ENCODE peak calls at places on chromosomes 6 and 20, in ten cellular contexts. One of them, this sample, is unnamed.

GRCh38 chr6:128569737-128570438 is 49.5 kb upstream of the PTPRK start:
- DNase-seq in omental fat pad: no peak
- DNase-seq in PC-3: peak
- DNase-seq in AG10803: peak
- DNase-seq in foreskin fibroblast: peak
- DNase-seq in astrocyte of the spinal cord: peak
- DNase-seq in A549: peak
- DNase-seq in neural crest cell: no peak
- DNase-seq in B cell: no peak
- DNase-seq in HFFc6: peak
- DNase-seq in this sample: no peak

GRCh38 chr6:145947108-145947507 is 17.1 kb downstream of the SHPRH start:
- DNase-seq in omental fat pad: no peak
- DNase-seq in PC-3: no peak
- DNase-seq in AG10803: peak
- DNase-seq in foreskin fibroblast: no peak
- DNase-seq in astrocyte of the spinal cord: no peak
- DNase-seq in A549: no peak
- DNase-seq in neural crest cell: no peak
- DNase-seq in B cell: no peak
- DNase-seq in HFFc6: no peak
- DNase-seq in this sample: no peak

GRCh38 chr20:31452575-31452974 is 12.1 kb downstream of the DEFB123 start:
- DNase-seq in omental fat pad: no peak
- DNase-seq in PC-3: no peak
- DNase-seq in AG10803: no peak
- DNase-seq in foreskin fibroblast: no peak
- DNase-seq in astrocyte of the spinal cord: no peak
- DNase-seq in A549: no peak
- DNase-seq in neural crest cell: no peak
- DNase-seq in B cell: no peak
- DNase-seq in HFFc6: peak
- DNase-seq in this sample: no peak

GRCh38 chr6:100948381-100949133 is 67.4 kb upstream of the ASCC3 start:
- DNase-seq in omental fat pad: no peak
- DNase-seq in PC-3: no peak
- DNase-seq in AG10803: peak
- DNase-seq in foreskin fibroblast: peak
- DNase-seq in astrocyte of the spinal cord: no peak
- DNase-seq in A549: no peak
- DNase-seq in neural crest cell: no peak
- DNase-seq in B cell: no peak
- DNase-seq in HFFc6: peak
- DNase-seq in this sample: no peak

GRCh38 chr6:22956029-22956715 is 386.8 kb downstream of the HDGFL1 start:
- DNase-seq in omental fat pad: no peak
- DNase-seq in PC-3: no peak
- DNase-seq in AG10803: no peak
- DNase-seq in foreskin fibroblast: no peak
- DNase-seq in astrocyte of the spinal cord: no peak
- DNase-seq in A549: no peak
- DNase-seq in neural crest cell: no peak
- DNase-seq in B cell: no peak
- DNase-seq in HFFc6: no peak
- DNase-seq in this sample: no peak

GRCh38 chr6:28729501-28730402 is 194.0 kb downstream of the TRIM27 start:
- DNase-seq in omental fat pad: no peak
- DNase-seq in PC-3: no peak
- DNase-seq in AG10803: no peak
- DNase-seq in foreskin fibroblast: no peak
- DNase-seq in astrocyte of the spinal cord: no peak
- DNase-seq in A549: no peak
- DNase-seq in neural crest cell: no peak
- DNase-seq in B cell: no peak
- DNase-seq in HFFc6: no peak
- DNase-seq in this sample: no peak

GRCh38 chr6:130296854-130297253 is 69.0 kb upstream of the TMEM200A start:
- DNase-seq in omental fat pad: no peak
- DNase-seq in PC-3: peak
- DNase-seq in AG10803: no peak
- DNase-seq in foreskin fibroblast: no peak
- DNase-seq in astrocyte of the spinal cord: no peak
- DNase-seq in A549: no peak
- DNase-seq in neural crest cell: no peak
- DNase-seq in B cell: no peak
- DNase-seq in HFFc6: no peak
- DNase-seq in this sample: no peak

GRCh38 chr20:24745206-24745605 is 203.9 kb upstream of the CST7 start:
- DNase-seq in omental fat pad: no peak
- DNase-seq in PC-3: no peak
- DNase-seq in AG10803: no peak
- DNase-seq in foreskin fibroblast: no peak
- DNase-seq in astrocyte of the spinal cord: no peak
- DNase-seq in A549: no peak
- DNase-seq in neural crest cell: no peak
- DNase-seq in B cell: no peak
- DNase-seq in HFFc6: no peak
- DNase-seq in this sample: no peak

GRCh38 chr6:81847866-81848265 is 95.4 kb upstream of the TENT5A start:
- DNase-seq in omental fat pad: no peak
- DNase-seq in PC-3: no peak
- DNase-seq in AG10803: no peak
- DNase-seq in foreskin fibroblast: no peak
- DNase-seq in astrocyte of the spinal cord: no peak
- DNase-seq in A549: no peak
- DNase-seq in neural crest cell: no peak
- DNase-seq in B cell: no peak
- DNase-seq in HFFc6: no peak
- DNase-seq in this sample: no peak

GRCh38 chr6:39517763-39518162 is 195.3 kb upstream of the KCNK16 start:
- DNase-seq in omental fat pad: no peak
- DNase-seq in PC-3: no peak
- DNase-seq in AG10803: peak
- DNase-seq in foreskin fibroblast: no peak
- DNase-seq in astrocyte of the spinal cord: peak
- DNase-seq in A549: no peak
- DNase-seq in neural crest cell: no peak
- DNase-seq in B cell: no peak
- DNase-seq in HFFc6: no peak
- DNase-seq in this sample: no peak

GRCh38 chr6:32111424-32112066 is 2.4 kb upstream of the TNXB start:
- DNase-seq in omental fat pad: no peak
- DNase-seq in PC-3: no peak
- DNase-seq in AG10803: no peak
- DNase-seq in foreskin fibroblast: no peak
- DNase-seq in astrocyte of the spinal cord: no peak
- DNase-seq in A549: no peak
- DNase-seq in neural crest cell: no peak
- DNase-seq in B cell: no peak
- DNase-seq in HFFc6: no peak
- DNase-seq in this sample: no peak

GRCh38 chr6:32112436-32112980 is 3.4 kb upstream of the TNXB start:
- DNase-seq in omental fat pad: no peak
- DNase-seq in PC-3: no peak
- DNase-seq in AG10803: peak
- DNase-seq in foreskin fibroblast: no peak
- DNase-seq in astrocyte of the spinal cord: no peak
- DNase-seq in A549: no peak
- DNase-seq in neural crest cell: no peak
- DNase-seq in B cell: no peak
- DNase-seq in HFFc6: no peak
- DNase-seq in this sample: no peak

GRCh38 chr6:32114853-32115252 is 5.7 kb upstream of the TNXB start:
- DNase-seq in omental fat pad: no peak
- DNase-seq in PC-3: peak
- DNase-seq in AG10803: peak
- DNase-seq in foreskin fibroblast: peak
- DNase-seq in astrocyte of the spinal cord: no peak
- DNase-seq in A549: no peak
- DNase-seq in neural crest cell: no peak
- DNase-seq in B cell: no peak
- DNase-seq in HFFc6: peak
- DNase-seq in this sample: no peak

GRCh38 chr6:32115623-32116022 is 6.5 kb upstream of the TNXB start:
- DNase-seq in omental fat pad: no peak
- DNase-seq in PC-3: no peak
- DNase-seq in AG10803: no peak
- DNase-seq in foreskin fibroblast: no peak
- DNase-seq in astrocyte of the spinal cord: no peak
- DNase-seq in A549: no peak
- DNase-seq in neural crest cell: no peak
- DNase-seq in B cell: no peak
- DNase-seq in HFFc6: no peak
- DNase-seq in this sample: no peak

DNA sequence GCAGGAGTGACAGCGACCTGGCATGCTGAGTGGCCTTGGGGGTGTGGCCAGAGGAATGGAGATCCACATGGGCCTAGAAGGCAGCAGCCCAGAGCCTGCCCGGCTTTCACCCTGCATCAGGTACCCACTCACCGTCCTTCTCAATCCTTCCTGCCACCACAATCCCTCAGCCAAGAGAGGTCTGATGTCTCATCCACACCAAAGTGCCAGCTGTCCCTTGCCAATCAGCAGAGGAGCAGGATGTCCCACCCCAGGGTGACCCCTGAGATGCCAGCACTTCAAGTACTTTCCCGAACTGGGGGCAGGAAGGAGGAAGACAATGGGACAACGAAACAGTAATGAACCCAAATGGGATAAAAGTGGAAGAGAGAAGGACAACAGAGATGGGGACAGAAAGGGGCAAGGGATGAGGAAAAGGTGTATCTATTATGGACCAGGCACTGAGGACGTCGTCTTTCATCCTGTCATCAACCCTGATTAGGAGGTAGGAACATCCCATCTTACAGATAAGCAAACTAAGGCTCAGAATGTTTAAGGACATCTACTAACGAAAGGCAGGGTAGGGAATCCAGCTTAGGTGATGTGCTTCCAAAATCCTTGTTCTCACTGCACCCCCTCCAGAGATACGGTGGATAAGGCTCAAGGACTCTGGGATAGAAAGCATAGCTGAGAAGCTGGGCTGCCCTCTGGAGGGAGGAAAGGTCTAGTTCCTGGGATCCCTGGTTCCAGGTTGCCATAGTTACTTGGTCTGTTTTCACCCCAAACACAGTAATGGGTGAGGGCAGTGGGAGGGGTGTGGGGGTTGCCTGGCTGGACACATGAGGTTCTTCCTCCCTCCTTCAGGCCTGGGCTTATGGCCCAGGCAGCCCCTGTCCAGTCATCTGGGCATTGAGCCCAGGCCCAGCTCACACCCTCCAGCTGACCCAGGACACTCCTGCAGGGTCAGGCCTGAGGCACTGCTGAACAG is 4.5 kb upstream of the TNXB start:
- DNase-seq in omental fat pad: peak
- DNase-seq in PC-3: peak
- DNase-seq in AG10803: peak
- DNase-seq in foreskin fibroblast: peak
- DNase-seq in astrocyte of the spinal cord: peak
- DNase-seq in A549: peak
- DNase-seq in neural crest cell: no peak
- DNase-seq in B cell: no peak
- DNase-seq in HFFc6: peak
- DNase-seq in this sample: no peak
- TF ChIP-seq CTCF in omental fat pad: no peak
- TF ChIP-seq CTCF in PC-3: peak
- TF ChIP-seq CTCF in AG10803: peak
- TF ChIP-seq CTCF in foreskin fibroblast: peak
- TF ChIP-seq CTCF in astrocyte of the spinal cord: peak
- TF ChIP-seq CTCF in A549: no peak
- TF ChIP-seq CTCF in neural crest cell: no peak
- TF ChIP-seq CTCF in B cell: no peak
- TF ChIP-seq CTCF in HFFc6: peak
- TF ChIP-seq CTCF in this sample: no peak

GRCh38 chr6:133952815-133953633 is at the start of gene TBPL1:
- DNase-seq in omental fat pad: peak
- DNase-seq in PC-3: peak
- DNase-seq in AG10803: peak
- DNase-seq in foreskin fibroblast: peak
- DNase-seq in astrocyte of the spinal cord: peak
- DNase-seq in A549: peak
- DNase-seq in neural crest cell: peak
- DNase-seq in B cell: peak
- DNase-seq in HFFc6: peak
- DNase-seq in this sample: peak
- TF ChIP-seq CTCF in omental fat pad: no peak
- TF ChIP-seq CTCF in PC-3: no peak
- TF ChIP-seq CTCF in AG10803: no peak
- TF ChIP-seq CTCF in foreskin fibroblast: no peak
- TF ChIP-seq CTCF in astrocyte of the spinal cord: no peak
- TF ChIP-seq CTCF in A549: no peak
- TF ChIP-seq CTCF in neural crest cell: no peak
- TF ChIP-seq CTCF in B cell: no peak
- TF ChIP-seq CTCF in HFFc6: no peak
- TF ChIP-seq CTCF in this sample: no peak

DNA sequence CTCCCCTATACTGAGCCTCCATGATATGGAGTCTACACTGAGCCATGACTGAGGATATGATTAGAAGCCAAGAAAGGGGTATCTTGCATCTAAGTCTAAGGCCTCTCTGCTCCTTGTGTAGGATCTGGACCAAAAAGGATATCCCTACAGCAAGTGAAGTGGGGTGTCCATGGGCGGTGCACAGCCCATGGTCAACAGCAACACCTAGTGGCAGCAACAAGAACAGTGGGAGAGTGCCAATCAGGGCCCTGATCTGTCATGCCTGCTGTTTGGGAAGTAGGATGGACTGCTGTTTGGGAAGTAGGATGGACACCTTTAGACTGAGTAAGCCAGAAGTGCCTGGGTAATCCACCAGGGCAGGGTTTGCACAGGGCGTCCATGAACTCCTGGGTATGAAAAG is 22.4 kb downstream of the PTGIS start:
- DNase-seq in omental fat pad: no peak
- DNase-seq in PC-3: peak
- DNase-seq in AG10803: no peak
- DNase-seq in foreskin fibroblast: no peak
- DNase-seq in astrocyte of the spinal cord: no peak
- DNase-seq in A549: peak
- DNase-seq in neural crest cell: no peak
- DNase-seq in B cell: no peak
- DNase-seq in HFFc6: no peak
- DNase-seq in this sample: no peak
- TF ChIP-seq CTCF in omental fat pad: no peak
- TF ChIP-seq CTCF in PC-3: peak
- TF ChIP-seq CTCF in AG10803: peak
- TF ChIP-seq CTCF in foreskin fibroblast: no peak
- TF ChIP-seq CTCF in astrocyte of the spinal cord: peak
- TF ChIP-seq CTCF in A549: no peak
- TF ChIP-seq CTCF in neural crest cell: peak
- TF ChIP-seq CTCF in B cell: no peak
- TF ChIP-seq CTCF in HFFc6: peak
- TF ChIP-seq CTCF in this sample: no peak

DNA sequence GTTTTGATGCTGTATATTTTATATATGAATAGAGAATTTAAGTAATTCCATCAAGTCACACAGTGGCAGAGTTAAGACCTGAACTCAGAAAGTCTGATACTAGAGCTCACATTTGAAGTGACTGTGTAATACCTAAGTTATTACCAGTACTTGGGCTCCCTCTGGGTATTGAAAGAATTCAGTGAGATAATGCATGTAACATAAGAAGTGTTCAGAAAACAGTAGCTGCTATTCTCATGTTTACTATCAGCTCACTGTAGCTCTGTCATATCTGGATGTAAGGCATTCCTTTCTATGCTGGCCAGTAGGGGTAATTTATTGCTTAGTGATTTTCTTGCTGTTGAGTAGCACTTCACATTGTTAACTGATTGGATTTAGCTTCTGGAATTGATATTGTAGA is 44.6 kb downstream of the NKX2-4 start:
- DNase-seq in omental fat pad: no peak
- DNase-seq in PC-3: peak
- DNase-seq in AG10803: peak
- DNase-seq in foreskin fibroblast: peak
- DNase-seq in astrocyte of the spinal cord: peak
- DNase-seq in A549: no peak
- DNase-seq in neural crest cell: no peak
- DNase-seq in B cell: no peak
- DNase-seq in HFFc6: peak
- DNase-seq in this sample: no peak
- TF ChIP-seq CTCF in omental fat pad: no peak
- TF ChIP-seq CTCF in PC-3: no peak
- TF ChIP-seq CTCF in AG10803: no peak
- TF ChIP-seq CTCF in foreskin fibroblast: no peak
- TF ChIP-seq CTCF in astrocyte of the spinal cord: no peak
- TF ChIP-seq CTCF in A549: no peak
- TF ChIP-seq CTCF in neural crest cell: no peak
- TF ChIP-seq CTCF in B cell: no peak
- TF ChIP-seq CTCF in HFFc6: no peak
- TF ChIP-seq CTCF in this sample: no peak

This sample was measured in mesothelial cell of epicardium.